ENCODE peak calls at places on chromosomes 13 and 19, in five cellular contexts. U, H, S, Q and N are unnamed samples.
A peak's percentile ranks its signal among the peaks of the same experiment; 100 is the strongest.

GRCh38 chr19:29663861-29664752 is 1.2 kb upstream of the PLEKHF1 start:
- DNase-seq in U (no peak), H (no peak), Q (peak; percentile 61), S (no peak), N (peak; percentile 62)

GRCh38 chr19:623974-624373 is 9.4 kb downstream of the POLRMT start:
- DNase-seq in Q (no peak), U (peak; percentile 65), S (peak; percentile 68), H (no peak), N (no peak)

GRCh38 chr13:97477824-97478223 is 43.9 kb downstream of the RAP2A start:
- DNase-seq in U (no peak), Q (no peak), S (no peak), H (no peak), N (no peak)

GRCh38 chr13:27997904-27998522 is 9.5 kb upstream of the URAD start:
- DNase-seq in S (peak; percentile 43), U (no peak), H (peak; percentile 59), Q (no peak), N (peak; percentile 40)

GRCh38 chr13:30690282-30691188 is 44.8 kb upstream of the ALOX5AP start:
- DNase-seq in Q (peak; percentile 84), H (peak; percentile 79), U (peak; percentile 25), S (peak; percentile 97), N (peak; percentile 80)

GRCh38 chr19:28422046-28422445 is 790.9 kb downstream of the UQCRFS1 start:
- DNase-seq in Q (no peak), S (no peak), U (no peak), H (no peak), N (no peak)

GRCh38 chr19:4606921-4607678 is 32.2 kb upstream of the TNFAIP8L1 start:
- DNase-seq in U (no peak), S (no peak), Q (no peak), H (no peak), N (no peak)

GRCh38 chr13:74301200-74302063 is 167.2 kb upstream of the KLF12 start:
- DNase-seq in H (no peak), Q (no peak), S (no peak), U (no peak), N (no peak)

GRCh38 chr19:35742121-35742724 is at the start of gene IGFLR1:
- DNase-seq in S (no peak), U (no peak), Q (peak; percentile 82), H (peak; percentile 53), N (no peak)

GRCh38 chr13:43132228-43132627 is 108.8 kb downstream of the DNAJC15 start:
- DNase-seq in Q (no peak), U (peak; percentile 16), H (peak; percentile 25), S (peak; percentile 50), N (no peak)

GRCh38 chr19:47225746-47226425 is 5.1 kb downstream of the BBC3 start:
- DNase-seq in H (peak; percentile 88), S (peak; percentile 89), U (no peak), Q (peak; percentile 96), N (peak; percentile 94)

GRCh38 chr19:29587518-29587986 is 18.5 kb upstream of the POP4 start:
- DNase-seq in U (no peak), H (no peak), Q (no peak), S (no peak), N (no peak)

GRCh38 chr19:45824041-45824471 is 8.9 kb upstream of the RSPH6A start:
- DNase-seq in H (peak; percentile 53), U (no peak), S (no peak), Q (peak; percentile 61), N (no peak)

GRCh38 chr19:35355851-35356460 is 2.3 kb upstream of the FFAR3 start:
- DNase-seq in Q (no peak), S (peak; percentile 6), U (no peak), H (no peak), N (peak; percentile 48)

GRCh38 chr19:10812902-10813404 is 23.1 kb downstream of the TMED1 start:
- DNase-seq in Q (peak; percentile 86), U (peak; percentile 60), H (no peak), S (peak; percentile 94), N (no peak)

GRCh38 chr19:2633693-2634075 is 68.8 kb downstream of the GNG7 start:
- DNase-seq in U (no peak), H (no peak), S (no peak), Q (peak; percentile 76), N (no peak)

GRCh38 chr19:6586056-6586455 is 4.9 kb downstream of the CD70 start:
- DNase-seq in S (no peak), H (no peak), Q (no peak), U (no peak), N (no peak)

GRCh38 chr13:26062853-26063444 is 11.1 kb upstream of the SHISA2 start:
- DNase-seq in S (peak; percentile 77), U (no peak), H (peak; percentile 26), Q (no peak), N (no peak)

GRCh38 chr19:19336597-19336996 is 16.0 kb downstream of the MAU2 start:
- DNase-seq in U (no peak), Q (no peak), H (no peak), S (no peak), N (no peak)

GRCh38 chr13:63625869-63626268 is 2210.2 kb upstream of the PCDH20 start:
- DNase-seq in Q (no peak), S (peak; percentile 6), H (no peak), U (no peak), N (no peak)

GRCh38 chr19:37506387-37507166 is at the start of gene ZNF793:
- DNase-seq in U (peak; percentile 65), H (peak; percentile 80), S (peak; percentile 85), Q (peak; percentile 88), N (peak; percentile 79)

GRCh38 chr13:94710881-94711560 is 1.3 kb downstream of the SOX21 start:
- DNase-seq in S (no peak), H (no peak), Q (peak; percentile 78), U (no peak), N (peak; percentile 63)

GRCh38 chr19:55898911-55899310 is 33.2 kb downstream of the NLRP13 start:
- DNase-seq in Q (no peak), U (no peak), H (no peak), S (no peak), N (peak; percentile 34)

GRCh38 chr13:104809483-104809882 is 1726.0 kb downstream of the EFNB2 start:
- DNase-seq in H (no peak), U (no peak), S (peak; percentile 30), Q (no peak), N (no peak)

GRCh38 chr13:51636349-51636890 is 52.2 kb downstream of the WDFY2 start:
- DNase-seq in H (no peak), Q (no peak), S (no peak), U (no peak), N (no peak)

GRCh38 chr19:10694706-10695105 is 6.5 kb upstream of the QTRT1 start:
- DNase-seq in U (no peak), S (no peak), Q (no peak), H (no peak), N (no peak)

GRCh38 chr19:32646556-32646955 is 28.4 kb downstream of the ANKRD27 start:
- DNase-seq in Q (no peak), S (no peak), H (no peak), U (no peak), N (no peak)

GRCh38 chr13:113802090-113802531 is 43.1 kb downstream of the TMEM255B start:
- DNase-seq in H (peak; percentile 34), U (peak; percentile 39), Q (peak; percentile 78), S (peak; percentile 73), N (peak; percentile 72)

GRCh38 chr19:30236587-30236986 is 135.6 kb upstream of the ZNF536 start:
- DNase-seq in S (no peak), Q (no peak), U (no peak), H (no peak), N (no peak)

GRCh38 chr13:81686877-81687276 is 1346.0 kb upstream of the SPRY2 start:
- DNase-seq in U (no peak), Q (no peak), H (no peak), S (peak; percentile 0), N (no peak)

GRCh38 chr19:33080761-33081681 is at the start of gene GPATCH1:
- DNase-seq in U (no peak), Q (peak; percentile 98), S (peak; percentile 83), H (peak; percentile 95), N (peak; percentile 93)

GRCh38 chr19:16588089-16588823 is 16.0 kb upstream of the SLC35E1 start:
- DNase-seq in U (no peak), H (peak; percentile 47), S (peak; percentile 39), Q (peak; percentile 73), N (no peak)
- H3K4me3 ChIP-seq in U (no peak overlapping the region), H (peak overlapping the region; percentile 3), S (peak overlapping the region; percentile 0), Q (no peak overlapping the region), N (peak overlapping the region; percentile 25)

GRCh38 chr13:20193142-20193923 is 595 bp upstream of the GJB2 start:
- DNase-seq in U (no peak), H (no peak), Q (peak; percentile 72), S (no peak), N (no peak)
- H3K4me3 ChIP-seq in U (peak overlapping the region; percentile 37), H (peak overlapping the region; percentile 71), Q (peak overlapping the region; percentile 55), S (peak overlapping the region; percentile 51), N (peak overlapping the region; percentile 54)

GRCh38 chr19:17163652-17164051 is 51.5 kb upstream of the USE1 start:
- DNase-seq in Q (no peak), H (no peak), U (no peak), S (no peak), N (no peak)

GRCh38 chr19:17160908-17161307 is 54.2 kb upstream of the USE1 start:
- DNase-seq in S (no peak), H (no peak), U (no peak), Q (no peak), N (no peak)

GRCh38 chr19:17162580-17162979 is 52.6 kb upstream of the USE1 start:
- DNase-seq in S (no peak), H (no peak), U (no peak), Q (no peak), N (no peak)

GRCh38 chr19:17164644-17165043 is 50.5 kb upstream of the USE1 start:
- DNase-seq in S (no peak), Q (no peak), U (no peak), H (no peak), N (no peak)

DNA sequence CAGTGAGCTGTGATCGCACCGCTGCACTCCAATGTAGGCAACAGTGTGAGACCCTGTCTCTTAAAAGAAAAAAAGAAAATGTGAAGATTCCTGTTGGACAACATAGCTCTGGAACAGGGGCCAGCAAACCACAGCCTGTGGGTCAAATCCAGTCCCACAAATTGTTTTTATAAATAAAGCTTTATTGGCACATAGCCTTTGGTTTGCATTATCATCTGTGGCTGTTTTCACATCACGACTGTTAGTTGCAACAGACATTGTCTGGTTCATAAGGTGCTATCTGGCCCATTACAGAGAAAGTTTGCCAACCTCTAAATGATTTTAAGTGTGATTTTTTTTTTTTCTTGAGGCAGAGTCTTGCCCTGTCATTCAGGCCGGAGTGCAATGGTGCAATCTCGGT is 49.4 kb upstream of the USE1 start:
- DNase-seq in H (no peak), S (no peak), Q (no peak), U (no peak), N (no peak)
- H3K4me3 ChIP-seq in H (no peak overlapping the region), S (no peak overlapping the region), Q (no peak overlapping the region), U (no peak overlapping the region), N (no peak overlapping the region)

GRCh38 chr19:9313756-9314155 is 4.1 kb upstream of the ZNF699 start:
- DNase-seq in H (no peak), S (no peak), U (no peak), Q (no peak), N (no peak)

GRCh38 chr19:9309139-9309973 is at the start of gene ZNF699:
- DNase-seq in Q (peak; percentile 99), H (peak; percentile 98), U (peak; percentile 87), S (peak; percentile 98), N (peak; percentile 99)

GRCh38 chr19:9309974-9310446 is 372 bp upstream of the ZNF699 start:
- DNase-seq in S (peak; percentile 93), Q (peak; percentile 94), H (peak; percentile 95), U (peak; percentile 52), N (peak; percentile 94)

GRCh38 chr19:9306443-9306842 is 3.2 kb downstream of the ZNF699 start:
- DNase-seq in Q (no peak), H (no peak), U (no peak), S (peak; percentile 39), N (no peak)

GRCh38 chr19:9308091-9308490 is 1.5 kb downstream of the ZNF699 start:
- DNase-seq in H (no peak), Q (no peak), U (no peak), S (no peak), N (no peak)
- H3K4me3 ChIP-seq in H (no peak overlapping the region), Q (peak overlapping the region; percentile 75), U (no peak overlapping the region), S (peak overlapping the region; percentile 77), N (peak overlapping the region; percentile 85)